ENCODE peak calls at places on chromosomes 13 and 19, in six cellular contexts. Y is NCI-H460; K is effector CD4-positive, alpha-beta T cell; J is stimulated activated CD8-positive, alpha-beta memory T cell treated with anti-CD3 and anti-CD28 coated beads, Interleukin-4, amount 100 ng/mL, for 4 hours; C is BE2C; U is uterus. G is an unnamed sample.

GRCh38 chr19:20233105-20233504 is 66.1 kb downstream of the ZNF486 start:
- DNase-seq in U (no peak), Y (no peak), C (no peak), J (no peak), K (no peak), G (no peak)

GRCh38 chr19:9128171-9128570 is 1.4 kb upstream of the OR7G3 start:
- DNase-seq in U (no peak), K (no peak), J (no peak), Y (no peak), C (no peak), G (peak; percentile 60)

GRCh38 chr19:16420781-16421386 is 50.9 kb downstream of the EPS15L1 start:
- DNase-seq in K (no peak), C (no peak), J (no peak), Y (no peak), U (no peak), G (no peak)

GRCh38 chr19:28039677-28040381 is 1173.1 kb downstream of the UQCRFS1 start:
- DNase-seq in Y (no peak), J (no peak), U (no peak), C (no peak), K (no peak), G (no peak)

GRCh38 chr19:18100710-18101109 is 3.1 kb downstream of the MAST3 start:
- DNase-seq in Y (no peak), K (no peak), U (no peak), C (no peak), J (no peak), G (no peak)

GRCh38 chr19:17671906-17672305 is 16.2 kb downstream of the UNC13A start:
- DNase-seq in Y (no peak), K (no peak), C (peak; percentile 66), U (no peak), J (no peak), G (peak; percentile 68)

GRCh38 chr19:57027360-57027759 is 92.4 kb upstream of the USP29 start:
- DNase-seq in J (no peak), U (no peak), Y (no peak), C (no peak), K (no peak), G (no peak)

GRCh38 chr13:92313382-92313781 is 913.2 kb upstream of the GPC6 start:
- DNase-seq in K (no peak), Y (no peak), U (no peak), J (no peak), C (no peak), G (no peak)

GRCh38 chr13:46134961-46135522 is 30.2 kb upstream of the CPB2 start:
- DNase-seq in U (no peak), J (no peak), K (no peak), C (no peak), Y (no peak), G (no peak)

GRCh38 chr19:13102416-13102665 is 317 bp downstream of the LYL1 start:
- DNase-seq in C (no peak), Y (no peak), U (no peak), J (no peak), K (no peak), G (no peak)

G was measured in SW 1271.